ENCODE peak calls at places on chromosomes 1 and 21, in eight cellular contexts. A is GM03348; U is ureter; L is naive thymus-derived CD4-positive, alpha-beta T cell; I is thoracic aorta; X is cardiac fibroblast; B is GM20000; H is fibroblast of the aortic adventitia. W is an unnamed sample.

GRCh38 chr1:205150651-205151428 is 29.1 kb upstream of the RBBP5 start:
- DNase-seq in U (no peak), A (no peak), L (no peak), I (no peak), X (no peak), B (no peak), H (no peak), W (no peak)

GRCh38 chr1:226678701-226679100 is 60.4 kb downstream of the ITPKB start:
- DNase-seq in B (no peak), L (no peak), U (no peak), I (no peak), A (no peak), H (no peak), X (no peak), W (no peak)

GRCh38 chr1:90616395-90616794 is 100.7 kb downstream of the BARHL2 start:
- DNase-seq in B (no peak), I (no peak), H (no peak), X (peak; percentile 11), L (no peak), U (no peak), A (no peak), W (no peak)

GRCh38 chr1:12488666-12489354 is 129.2 kb downstream of the DHRS3 start:
- DNase-seq in A (no peak), U (no peak), X (peak; percentile 17), L (no peak), H (no peak), B (no peak), I (no peak), W (no peak)

GRCh38 chr1:63157085-63157484 is 165.3 kb upstream of the FOXD3 start:
- DNase-seq in B (no peak), X (no peak), A (no peak), I (no peak), H (no peak), U (no peak), L (no peak), W (no peak)

GRCh38 chr1:59232209-59232608 is 64.7 kb upstream of the FGGY start:
- DNase-seq in A (no peak), X (no peak), B (no peak), L (no peak), I (peak; percentile 47), H (no peak), U (peak; percentile 48), W (peak; percentile 12)

GRCh38 chr1:53740621-53741105 is 1.7 kb upstream of the GLIS1 start:
- DNase-seq in B (no peak), I (no peak), U (no peak), L (no peak), X (peak; percentile 86), H (peak; percentile 76), A (no peak), W (no peak)

GRCh38 chr21:36076878-36077658 is 7.2 kb downstream of the CBR1 start:
- DNase-seq in U (no peak), L (no peak), X (no peak), A (no peak), H (no peak), I (no peak), B (peak; percentile 32), W (peak; percentile 67)

GRCh38 chr1:10649484-10650201 is 146.8 kb downstream of the CASZ1 start:
- DNase-seq in L (no peak), B (no peak), A (no peak), I (no peak), U (no peak), X (no peak), H (no peak), W (no peak)

GRCh38 chr21:37118187-37118826 is 45.3 kb downstream of the TTC3 start:
- DNase-seq in H (no peak), U (no peak), L (no peak), I (no peak), A (no peak), B (no peak), X (no peak), W (no peak)

GRCh38 chr21:37259426-37259825 is 7.7 kb downstream of the VPS26C start:
- DNase-seq in I (no peak), L (no peak), A (no peak), U (no peak), X (no peak), B (no peak), H (no peak), W (no peak)

GRCh38 chr1:115980998-115981993 is 5.0 kb downstream of the SLC22A15 start:
- DNase-seq in U (no peak), X (peak; percentile 64), H (peak; percentile 67), A (peak; percentile 72), B (peak; percentile 66), I (no peak), L (no peak), W (peak; percentile 6)

GRCh38 chr1:236018885-236019453 is 45.9 kb downstream of the NID1 start:
- DNase-seq in U (peak; percentile 75), L (no peak), B (no peak), H (peak; percentile 88), A (peak; percentile 43), I (no peak), X (peak; percentile 91), W (no peak)

GRCh38 chr1:206911064-206911663 is 10.6 kb downstream of the FCMR start:
- DNase-seq in U (no peak), H (peak; percentile 87), L (peak; percentile 44), I (no peak), X (peak; percentile 85), A (peak; percentile 85), B (peak; percentile 73), W (peak; percentile 64)

GRCh38 chr1:44318097-44319088 is 36.7 kb downstream of the ERI3 start:
- DNase-seq in L (peak; percentile 37), H (peak; percentile 52), I (no peak), U (no peak), X (peak; percentile 68), A (peak; percentile 74), B (peak; percentile 78), W (peak; percentile 69)

GRCh38 chr1:220556641-220557040 is 28.7 kb downstream of the MARK1 start:
- DNase-seq in B (no peak), I (no peak), H (no peak), U (no peak), L (no peak), A (no peak), X (no peak), W (no peak)

GRCh38 chr1:67578397-67579020 is 106.5 kb upstream of the GADD45A start:
- DNase-seq in H (no peak), L (no peak), X (no peak), B (no peak), U (no peak), A (no peak), I (no peak), W (no peak)

GRCh38 chr21:43884861-43885370 is 19.9 kb downstream of the AGPAT3 start:
- DNase-seq in H (no peak), B (no peak), U (no peak), I (no peak), X (no peak), L (no peak), A (no peak), W (no peak)

GRCh38 chr21:45736705-45737484 is 93.4 kb downstream of the PCBP3 start:
- DNase-seq in U (no peak), I (no peak), H (no peak), X (no peak), L (no peak), B (no peak), A (no peak), W (no peak)

GRCh38 chr21:16534408-16535099 is 804.8 kb downstream of the USP25 start:
- DNase-seq in H (peak; percentile 98), B (no peak), U (peak; percentile 70), A (peak; percentile 59), L (no peak), X (peak; percentile 85), I (no peak), W (no peak)

GRCh38 chr1:59290173-59290954 is 6.5 kb upstream of the FGGY start:
- DNase-seq in B (peak; percentile 51), H (peak; percentile 26), A (no peak), L (no peak), I (no peak), X (peak; percentile 73), U (no peak), W (peak; percentile 49)

GRCh38 chr21:15425049-15425448 is 304.7 kb upstream of the USP25 start:
- DNase-seq in A (no peak), L (no peak), U (no peak), H (no peak), B (no peak), X (no peak), I (no peak), W (no peak)

GRCh38 chr1:33346921-33347649 is 26.2 kb upstream of the A3GALT2 start:
- DNase-seq in B (no peak), U (no peak), H (peak; percentile 89), A (peak; percentile 80), I (peak; percentile 58), L (no peak), X (peak; percentile 96), W (no peak)

GRCh38 chr1:112011231-112011630 is 21.8 kb upstream of the KCND3 start:
- DNase-seq in A (peak; percentile 80), H (peak; percentile 67), U (no peak), X (peak; percentile 44), B (no peak), L (no peak), I (no peak), W (no peak)

GRCh38 chr1:218983848-218984247 is 189.8 kb upstream of the LYPLAL1 start:
- DNase-seq in I (no peak), X (no peak), U (no peak), H (no peak), L (no peak), A (no peak), B (no peak), W (peak; percentile 19)

GRCh38 chr1:204431310-204432184 is 19.9 kb upstream of the PPP1R15B start:
- DNase-seq in X (peak; percentile 87), U (peak; percentile 85), L (peak; percentile 52), H (peak; percentile 93), B (peak; percentile 82), I (peak; percentile 53), A (peak; percentile 84), W (peak; percentile 83)

GRCh38 chr1:201307760-201308499 is 24.6 kb downstream of the PKP1 start:
- DNase-seq in X (no peak), B (no peak), H (no peak), U (peak; percentile 53), A (peak; percentile 39), L (no peak), I (no peak), W (no peak)

GRCh38 chr1:205972081-205972480 is 28.8 kb upstream of the SLC26A9 start:
- DNase-seq in B (no peak), A (no peak), L (no peak), X (no peak), I (no peak), H (no peak), U (no peak), W (no peak)

GRCh38 chr1:206766251-206766856 is 4.2 kb upstream of the IL19 start:
- DNase-seq in H (peak; percentile 72), I (no peak), A (peak; percentile 60), X (peak; percentile 82), U (peak; percentile 63), B (peak; percentile 53), L (peak; percentile 69), W (peak; percentile 46)

GRCh38 chr1:98315309-98315708 is 346.2 kb upstream of the SNX7 start:
- DNase-seq in L (no peak), U (no peak), B (no peak), H (peak; percentile 80), A (peak; percentile 64), X (peak; percentile 89), I (peak; percentile 17), W (no peak)

GRCh38 chr1:37877991-37878544 is 18.7 kb upstream of the MTF1 start:
- DNase-seq in H (no peak), B (no peak), X (no peak), I (no peak), U (no peak), L (no peak), A (no peak), W (no peak)

GRCh38 chr1:154459044-154459443 is 43.0 kb upstream of the TDRD10 start:
- DNase-seq in B (no peak), A (no peak), H (no peak), L (no peak), X (no peak), I (no peak), U (no peak), W (no peak)

GRCh38 chr1:88291902-88292301 is 392.2 kb upstream of the PKN2 start:
- DNase-seq in B (no peak), H (no peak), A (no peak), U (no peak), X (no peak), I (no peak), L (no peak), W (no peak)

GRCh38 chr1:235290740-235291502 is 37.1 kb downstream of the ARID4B start:
- DNase-seq in U (no peak), H (no peak), I (no peak), X (no peak), L (no peak), A (no peak), B (no peak), W (no peak)